ENCODE peak calls at places on chromosomes 6 and 20, in seven cellular contexts. One of them, this sample, is unnamed.
A peak's percentile ranks its signal among the peaks of the same experiment; 100 is the strongest.

GRCh38 chr6:52162940-52163908 is 23.0 kb upstream of the IL17A start:
- DNase-seq in SK-N-SH: no peak
- DNase-seq in GM23248: peak; percentile 40
- DNase-seq in GM23338: peak; percentile 53
- DNase-seq in PC-3: peak; percentile 75
- DNase-seq in OCI-LY7: peak; percentile 46
- DNase-seq in neural progenitor cell: peak; percentile 11
- DNase-seq in this sample: peak; percentile 31

GRCh38 chr20:36462440-36463211 is 78.7 kb upstream of the MYL9 start:
- DNase-seq in SK-N-SH: peak; percentile 59
- DNase-seq in GM23248: peak; percentile 76
- DNase-seq in GM23338: peak; percentile 54
- DNase-seq in PC-3: peak; percentile 56
- DNase-seq in OCI-LY7: peak; percentile 49
- DNase-seq in neural progenitor cell: peak; percentile 51
- DNase-seq in this sample: peak; percentile 45

GRCh38 chr6:121823437-121823851 is 388.0 kb downstream of the GJA1 start:
- DNase-seq in SK-N-SH: no peak
- DNase-seq in GM23248: peak; percentile 51
- DNase-seq in GM23338: peak; percentile 84
- DNase-seq in PC-3: no peak
- DNase-seq in OCI-LY7: no peak
- DNase-seq in neural progenitor cell: peak; percentile 65
- DNase-seq in this sample: no peak

GRCh38 chr6:169839493-169839892 is 88.1 kb downstream of the ERMARD start:
- DNase-seq in SK-N-SH: no peak
- DNase-seq in GM23248: no peak
- DNase-seq in GM23338: no peak
- DNase-seq in PC-3: no peak
- DNase-seq in OCI-LY7: no peak
- DNase-seq in neural progenitor cell: no peak
- DNase-seq in this sample: no peak

GRCh38 chr6:132937466-132937906 is 123.1 kb downstream of the RPS12 start:
- DNase-seq in SK-N-SH: peak; percentile 43
- DNase-seq in GM23248: peak; percentile 63
- DNase-seq in GM23338: peak; percentile 94
- DNase-seq in PC-3: peak; percentile 83
- DNase-seq in OCI-LY7: peak; percentile 41
- DNase-seq in neural progenitor cell: peak; percentile 77
- DNase-seq in this sample: peak; percentile 77

GRCh38 chr6:21922086-21922485 is 328.5 kb downstream of the SOX4 start:
- DNase-seq in SK-N-SH: no peak
- DNase-seq in GM23248: peak; percentile 45
- DNase-seq in GM23338: peak; percentile 72
- DNase-seq in PC-3: peak; percentile 35
- DNase-seq in OCI-LY7: no peak
- DNase-seq in neural progenitor cell: peak; percentile 53
- DNase-seq in this sample: peak; percentile 25

GRCh38 chr6:62516287-62517152 is 230.5 kb upstream of the KHDRBS2 start:
- DNase-seq in SK-N-SH: no peak
- DNase-seq in GM23248: no peak
- DNase-seq in GM23338: peak; percentile 71
- DNase-seq in PC-3: no peak
- DNase-seq in OCI-LY7: peak; percentile 75
- DNase-seq in neural progenitor cell: peak; percentile 15
- DNase-seq in this sample: no peak

GRCh38 chr20:20710443-20710842 is 2.0 kb downstream of the RALGAPA2 start:
- DNase-seq in SK-N-SH: no peak
- DNase-seq in GM23248: no peak
- DNase-seq in GM23338: no peak
- DNase-seq in PC-3: no peak
- DNase-seq in OCI-LY7: no peak
- DNase-seq in neural progenitor cell: no peak
- DNase-seq in this sample: no peak

GRCh38 chr6:139378882-139379341 is 4.5 kb upstream of the CITED2 start:
- DNase-seq in SK-N-SH: no peak
- DNase-seq in GM23248: peak; percentile 60
- DNase-seq in GM23338: no peak
- DNase-seq in PC-3: peak; percentile 83
- DNase-seq in OCI-LY7: no peak
- DNase-seq in neural progenitor cell: no peak
- DNase-seq in this sample: peak; percentile 62

GRCh38 chr6:137700751-137701477 is 166.1 kb upstream of the TNFAIP3 start:
- DNase-seq in SK-N-SH: no peak
- DNase-seq in GM23248: no peak
- DNase-seq in GM23338: no peak
- DNase-seq in PC-3: no peak
- DNase-seq in OCI-LY7: no peak
- DNase-seq in neural progenitor cell: no peak
- DNase-seq in this sample: no peak

GRCh38 chr6:24205020-24205492 is 79.0 kb downstream of the NRSN1 start:
- DNase-seq in SK-N-SH: peak; percentile 36
- DNase-seq in GM23248: peak; percentile 48
- DNase-seq in GM23338: peak; percentile 68
- DNase-seq in PC-3: peak; percentile 78
- DNase-seq in OCI-LY7: peak; percentile 45
- DNase-seq in neural progenitor cell: peak; percentile 61
- DNase-seq in this sample: peak; percentile 54

GRCh38 chr6:155001482-155001881 is 6.4 kb downstream of the TIAM2 start:
- DNase-seq in SK-N-SH: no peak
- DNase-seq in GM23248: no peak
- DNase-seq in GM23338: no peak
- DNase-seq in PC-3: no peak
- DNase-seq in OCI-LY7: no peak
- DNase-seq in neural progenitor cell: no peak
- DNase-seq in this sample: no peak

GRCh38 chr6:167093406-167093921 is 29.4 kb upstream of the CCR6 start:
- DNase-seq in SK-N-SH: no peak
- DNase-seq in GM23248: no peak
- DNase-seq in GM23338: no peak
- DNase-seq in PC-3: no peak
- DNase-seq in OCI-LY7: no peak
- DNase-seq in neural progenitor cell: no peak
- DNase-seq in this sample: no peak

GRCh38 chr6:2688416-2689064 is 62.2 kb downstream of the MYLK4 start:
- DNase-seq in SK-N-SH: no peak
- DNase-seq in GM23248: peak; percentile 93
- DNase-seq in GM23338: no peak
- DNase-seq in PC-3: peak; percentile 91
- DNase-seq in OCI-LY7: no peak
- DNase-seq in neural progenitor cell: no peak
- DNase-seq in this sample: no peak

GRCh38 chr20:237479-237878 is 10.4 kb downstream of the DEFB129 start:
- DNase-seq in SK-N-SH: no peak
- DNase-seq in GM23248: peak; percentile 1
- DNase-seq in GM23338: no peak
- DNase-seq in PC-3: no peak
- DNase-seq in OCI-LY7: no peak
- DNase-seq in neural progenitor cell: no peak
- DNase-seq in this sample: no peak

GRCh38 chr6:113457156-113457555 is 400.0 kb upstream of the MARCKS start:
- DNase-seq in SK-N-SH: no peak
- DNase-seq in GM23248: peak; percentile 68
- DNase-seq in GM23338: no peak
- DNase-seq in PC-3: no peak
- DNase-seq in OCI-LY7: no peak
- DNase-seq in neural progenitor cell: no peak
- DNase-seq in this sample: peak; percentile 21

GRCh38 chr6:38095054-38095453 is 275.5 kb downstream of the ZFAND3 start:
- DNase-seq in SK-N-SH: no peak
- DNase-seq in GM23248: peak; percentile 74
- DNase-seq in GM23338: no peak
- DNase-seq in PC-3: peak; percentile 76
- DNase-seq in OCI-LY7: no peak
- DNase-seq in neural progenitor cell: no peak
- DNase-seq in this sample: no peak

GRCh38 chr6:82877213-82878195 is 188.1 kb downstream of the UBE3D start:
- DNase-seq in SK-N-SH: peak; percentile 19
- DNase-seq in GM23248: no peak
- DNase-seq in GM23338: no peak
- DNase-seq in PC-3: peak; percentile 87
- DNase-seq in OCI-LY7: no peak
- DNase-seq in neural progenitor cell: no peak
- DNase-seq in this sample: no peak

GRCh38 chr6:41626917-41627316 is 11.4 kb upstream of the MDFI start:
- DNase-seq in SK-N-SH: no peak
- DNase-seq in GM23248: no peak
- DNase-seq in GM23338: no peak
- DNase-seq in PC-3: no peak
- DNase-seq in OCI-LY7: no peak
- DNase-seq in neural progenitor cell: no peak
- DNase-seq in this sample: no peak

DNA sequence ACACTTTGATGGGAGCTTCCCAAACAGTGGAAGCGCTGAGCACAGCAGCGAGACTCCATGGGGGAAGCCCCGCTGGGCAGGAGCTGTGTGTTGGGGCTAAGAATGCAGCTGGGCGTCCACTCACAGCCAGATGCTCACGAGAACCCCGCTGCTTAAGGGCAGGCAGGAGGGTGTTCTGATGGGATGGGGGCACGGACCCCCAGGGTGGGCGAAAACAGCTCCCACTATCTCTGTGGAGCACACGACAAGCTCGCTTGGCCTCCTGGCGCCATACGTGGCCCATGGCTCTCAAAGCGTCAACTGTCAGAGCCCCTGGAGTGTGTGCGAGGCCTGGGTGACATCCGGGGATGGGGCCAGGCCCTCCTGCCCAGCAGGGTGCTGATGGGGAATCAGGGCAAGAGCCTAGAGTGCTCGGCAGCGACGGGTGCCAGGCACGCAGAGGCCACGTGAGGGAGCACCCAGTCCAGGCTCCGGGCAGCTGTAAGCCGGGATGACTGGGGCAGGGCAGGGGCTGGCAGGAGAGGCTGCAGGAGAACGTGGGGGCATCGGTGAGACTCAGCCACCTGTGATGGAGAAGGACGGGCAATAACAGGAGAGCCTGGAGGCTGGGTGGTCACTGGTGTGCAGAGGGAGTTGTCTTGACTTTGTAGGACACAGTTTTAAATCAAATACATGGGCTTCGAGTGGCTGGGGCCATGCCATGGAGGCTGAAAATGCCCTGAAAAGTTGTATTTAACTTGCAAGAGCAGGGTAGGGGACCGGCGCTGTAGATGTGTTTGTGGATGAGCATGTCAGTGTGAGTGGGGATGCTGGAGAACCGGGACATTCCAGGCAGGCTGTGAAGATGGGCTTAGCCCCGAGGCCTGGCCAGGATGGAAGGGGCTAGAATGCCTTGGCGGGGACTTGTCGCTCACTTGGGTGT is 27.3 kb downstream of the PYGB start:
- DNase-seq in SK-N-SH: no peak
- DNase-seq in GM23248: no peak
- DNase-seq in GM23338: no peak
- DNase-seq in PC-3: no peak
- DNase-seq in OCI-LY7: no peak
- DNase-seq in neural progenitor cell: no peak
- DNase-seq in this sample: no peak
- TF ChIP-seq EZH2phosphoT487 in SK-N-SH: no peak
- TF ChIP-seq EZH2phosphoT487 in GM23248: no peak
- TF ChIP-seq EZH2phosphoT487 in GM23338: no peak
- TF ChIP-seq EZH2phosphoT487 in PC-3: no peak
- TF ChIP-seq EZH2phosphoT487 in OCI-LY7: no peak
- TF ChIP-seq EZH2phosphoT487 in neural progenitor cell: no peak
- TF ChIP-seq EZH2phosphoT487 in this sample: no peak

DNA sequence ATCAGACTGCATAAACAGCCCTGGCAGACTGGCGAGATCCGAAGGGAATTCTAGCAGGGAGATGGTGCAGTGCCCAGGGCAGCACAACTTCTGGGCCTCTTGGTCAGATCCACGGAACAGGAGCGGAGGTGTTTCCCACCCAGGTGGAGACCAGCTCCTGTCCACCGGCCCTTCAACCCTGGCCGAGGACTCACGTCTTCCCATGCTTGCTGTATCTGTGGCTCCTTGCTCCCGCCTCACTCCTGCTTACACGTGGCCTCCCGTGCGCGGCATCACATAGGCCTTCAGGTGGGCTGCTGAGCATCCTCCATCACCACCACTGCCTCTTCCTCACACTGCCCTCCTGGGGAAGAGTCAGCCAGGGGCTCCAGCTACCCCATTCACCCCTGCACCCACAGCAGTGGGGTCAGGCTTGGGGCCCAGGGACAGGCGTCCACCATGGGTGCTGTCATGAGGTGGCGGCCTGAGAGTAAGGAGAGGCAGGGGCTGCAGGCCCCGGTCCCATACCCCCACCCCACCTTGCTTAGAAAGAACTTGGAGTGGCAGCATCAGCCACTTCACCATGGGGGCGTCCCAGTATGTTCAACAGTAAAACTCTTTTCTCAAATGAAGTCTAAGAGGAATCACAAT is 165.6 kb downstream of the GRM4 start:
- DNase-seq in SK-N-SH: peak; percentile 33
- DNase-seq in GM23248: no peak
- DNase-seq in GM23338: no peak
- DNase-seq in PC-3: no peak
- DNase-seq in OCI-LY7: no peak
- DNase-seq in neural progenitor cell: no peak
- DNase-seq in this sample: no peak
- TF ChIP-seq EZH2phosphoT487 in SK-N-SH: no peak
- TF ChIP-seq EZH2phosphoT487 in GM23248: no peak
- TF ChIP-seq EZH2phosphoT487 in GM23338: no peak
- TF ChIP-seq EZH2phosphoT487 in PC-3: no peak
- TF ChIP-seq EZH2phosphoT487 in OCI-LY7: no peak
- TF ChIP-seq EZH2phosphoT487 in neural progenitor cell: no peak
- TF ChIP-seq EZH2phosphoT487 in this sample: no peak

GRCh38 chr6:118893095-118893881 is 664 bp upstream of the ASF1A start:
- DNase-seq in SK-N-SH: no peak
- DNase-seq in GM23248: peak; percentile 87
- DNase-seq in GM23338: peak; percentile 74
- DNase-seq in PC-3: peak; percentile 57
- DNase-seq in OCI-LY7: peak; percentile 82
- DNase-seq in neural progenitor cell: no peak
- DNase-seq in this sample: peak; percentile 70
- TF ChIP-seq EZH2phosphoT487 in SK-N-SH: no peak
- TF ChIP-seq EZH2phosphoT487 in GM23248: no peak
- TF ChIP-seq EZH2phosphoT487 in GM23338: no peak
- TF ChIP-seq EZH2phosphoT487 in PC-3: no peak
- TF ChIP-seq EZH2phosphoT487 in OCI-LY7: no peak
- TF ChIP-seq EZH2phosphoT487 in neural progenitor cell: no peak
- TF ChIP-seq EZH2phosphoT487 in this sample: no peak

DNA sequence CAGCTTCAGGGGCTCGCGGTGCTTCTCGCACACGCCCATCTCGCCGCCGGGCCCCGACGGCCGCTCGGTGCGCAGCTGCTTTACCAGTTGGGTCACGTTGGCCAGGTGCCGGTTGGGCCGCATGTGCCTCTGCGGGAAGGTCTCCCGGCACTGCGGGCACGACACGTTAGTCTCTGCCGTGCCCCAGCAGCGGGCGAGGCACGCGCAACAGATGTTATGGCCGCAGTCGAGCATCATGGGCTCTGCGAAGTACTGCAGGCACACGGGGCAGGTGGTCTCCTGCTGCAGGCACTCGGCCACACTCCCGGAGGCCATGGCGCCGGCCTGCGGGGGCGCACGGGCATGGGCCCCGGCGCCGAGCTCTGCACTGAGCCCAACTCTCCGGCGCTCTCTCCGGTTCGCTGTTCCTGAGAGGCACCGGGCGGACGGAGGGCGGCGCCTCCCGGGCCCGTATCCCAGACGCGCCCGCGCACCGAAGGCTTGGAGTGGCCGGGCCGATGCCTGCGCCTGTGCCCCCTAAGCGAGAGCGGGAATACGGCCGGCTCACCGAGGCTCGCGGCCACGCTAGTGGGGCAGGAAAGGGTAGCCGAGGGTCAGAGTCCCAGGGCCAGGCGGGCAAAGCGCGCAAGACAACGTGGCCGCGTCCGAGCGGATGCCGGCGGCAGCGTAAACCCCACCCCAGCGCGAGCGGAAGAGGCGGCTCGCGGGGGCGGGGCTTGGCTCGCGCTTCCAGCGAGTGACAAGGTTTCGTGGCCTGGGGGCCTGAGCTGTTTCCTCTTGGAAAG is at the start of gene TRIM27:
- DNase-seq in SK-N-SH: peak; percentile 93
- DNase-seq in GM23248: peak; percentile 95
- DNase-seq in GM23338: peak; percentile 96
- DNase-seq in PC-3: peak; percentile 95
- DNase-seq in OCI-LY7: peak; percentile 91
- DNase-seq in neural progenitor cell: peak; percentile 96
- DNase-seq in this sample: peak; percentile 96
- TF ChIP-seq EZH2phosphoT487 in SK-N-SH: no peak
- TF ChIP-seq EZH2phosphoT487 in GM23248: no peak
- TF ChIP-seq EZH2phosphoT487 in GM23338: no peak
- TF ChIP-seq EZH2phosphoT487 in PC-3: no peak
- TF ChIP-seq EZH2phosphoT487 in OCI-LY7: no peak
- TF ChIP-seq EZH2phosphoT487 in neural progenitor cell: no peak
- TF ChIP-seq EZH2phosphoT487 in this sample: no peak